ENCODE peak calls at places on chromosomes 6 and 20, in five cellular contexts. I is iris pigment epithelial cell, V is AG20443, Y is AG08395, D is germinal center. O is an unnamed sample.

GRCh38 chr6:41194386-41194785 is 6.6 kb downstream of the TREML2 start:
- DNase-seq in V (no peak), I (no peak), D (no peak), Y (no peak), O (no peak)

GRCh38 chr6:107843400-107843799 is 19.3 kb upstream of the SCML4 start:
- DNase-seq in V (no peak), Y (no peak), D (no peak), I (no peak), O (no peak)

GRCh38 chr6:90463359-90463758 is 123.5 kb downstream of the MAP3K7 start:
- DNase-seq in Y (no peak), V (no peak), D (peak; percentile 26), I (no peak), O (no peak)

GRCh38 chr6:72619883-72620696 is 1.8 kb upstream of the KCNQ5 start:
- DNase-seq in D (peak; percentile 72), I (peak; percentile 18), V (peak; percentile 56), Y (peak; percentile 50), O (no peak)

GRCh38 chr6:3884007-3884745 is 35.0 kb downstream of the FAM50B start:
- DNase-seq in Y (peak; percentile 62), V (peak; percentile 64), I (peak; percentile 65), D (no peak), O (no peak)

GRCh38 chr20:37898301-37899104 is 4.4 kb upstream of the VSTM2L start:
- DNase-seq in Y (no peak), I (no peak), D (no peak), V (no peak), O (no peak)

GRCh38 chr20:57509665-57510237 is 15.2 kb downstream of the CTCFL start:
- DNase-seq in V (peak; percentile 42), Y (peak; percentile 37), I (peak; percentile 8), D (no peak), O (no peak)

GRCh38 chr6:154276810-154277577 is 79.6 kb downstream of the IPCEF1 start:
- DNase-seq in V (peak; percentile 39), D (peak; percentile 12), Y (peak; percentile 56), I (peak; percentile 54), O (no peak)

GRCh38 chr6:6984585-6985366 is 123.0 kb upstream of the RREB1 start:
- DNase-seq in V (no peak), Y (no peak), D (no peak), I (no peak), O (no peak)

GRCh38 chr20:63706027-63706695 is 1.6 kb downstream of the ARFRP1 start:
- DNase-seq in D (no peak), V (no peak), Y (no peak), I (no peak), O (no peak)

GRCh38 chr6:146901940-146902816 is 302.0 kb upstream of the STXBP5 start:
- DNase-seq in D (no peak), I (no peak), Y (no peak), V (no peak), O (no peak)

GRCh38 chr6:29561091-29561490 is 1.6 kb upstream of the UBD start:
- DNase-seq in D (no peak), Y (no peak), V (no peak), I (no peak), O (no peak)

O was measured in smooth muscle cell of the brain vasculature.